ENCODE peak calls at places on chromosomes 6 and 20, in seven cellular contexts. Z, H, D, J, S, W and E are unnamed samples.

GRCh38 chr20:44683263-44684046 is 31.7 kb upstream of the CCN5 start:
- DNase-seq in Z (peak), H (peak), D (no peak), J (peak), S (peak), W (peak), E (no peak)

GRCh38 chr6:3291987-3292386 is 33.2 kb downstream of the PSMG4 start:
- DNase-seq in Z (no peak), H (no peak), D (no peak), J (no peak), S (no peak), W (no peak), E (no peak)

GRCh38 chr20:60680554-60680953 is 571.5 kb upstream of the CDH4 start:
- DNase-seq in Z (no peak), H (no peak), D (peak), J (no peak), S (no peak), W (no peak), E (no peak)

GRCh38 chr6:74936886-74937285 is 269.0 kb downstream of the COL12A1 start:
- DNase-seq in Z (no peak), H (no peak), D (no peak), J (no peak), S (no peak), W (no peak), E (no peak)

GRCh38 chr6:113411006-113411405 is 446.1 kb upstream of the MARCKS start:
- DNase-seq in Z (no peak), H (no peak), D (no peak), J (no peak), S (no peak), W (no peak), E (no peak)

GRCh38 chr20:42277203-42277602 is 659.0 kb upstream of the CHD6 start:
- DNase-seq in Z (no peak), H (no peak), D (no peak), J (no peak), S (no peak), W (no peak), E (no peak)

GRCh38 chr6:158907931-158908330 is 88.8 kb upstream of the EZR start:
- DNase-seq in Z (no peak), H (no peak), D (no peak), J (no peak), S (no peak), W (peak), E (no peak)

GRCh38 chr20:63697868-63698545 is 1.6 kb downstream of the TNFRSF6B start:
- DNase-seq in Z (peak), H (no peak), D (no peak), J (no peak), S (no peak), W (no peak), E (no peak)

GRCh38 chr6:31822038-31822821 is 5.3 kb upstream of the HSPA1B start:
- DNase-seq in Z (peak), H (peak), D (no peak), J (no peak), S (peak), W (peak), E (no peak)